ENCODE peak calls at places on chromosomes 5 and 9, in nine cellular contexts. E, N, I, U, A, T, W, Q and F are unnamed samples.

GRCh38 chr5:71973563-71973962 is 133.7 kb upstream of the MAP1B start:
- DNase-seq in I (no peak), U (no peak), N (no peak), E (no peak), Q (no peak), A (no peak), T (no peak), W (no peak), F (no peak)

GRCh38 chr5:15452780-15453179 is 47.2 kb upstream of the FBXL7 start:
- DNase-seq in E (no peak), Q (no peak), W (peak; percentile 83), U (no peak), N (no peak), A (no peak), T (no peak), I (no peak), F (no peak)

GRCh38 chr9:112180387-112180881 is 5.3 kb upstream of the SUSD1 start:
- DNase-seq in A (no peak), N (no peak), U (no peak), E (no peak), T (no peak), Q (peak; percentile 41), W (no peak), I (no peak), F (no peak)

GRCh38 chr5:176882566-176882900 is 16.6 kb downstream of the HK3 start:
- DNase-seq in I (peak; percentile 14), A (no peak), N (no peak), E (no peak), W (no peak), U (no peak), Q (no peak), T (no peak), F (no peak)

GRCh38 chr5:119074419-119074818 is 3.5 kb downstream of the DMXL1 start:
- DNase-seq in N (no peak), U (no peak), Q (no peak), A (no peak), T (no peak), W (no peak), I (no peak), E (no peak), F (no peak)

GRCh38 chr5:179326176-179326997 is 18.9 kb downstream of the ADAMTS2 start:
- DNase-seq in E (peak; percentile 65), T (no peak), W (peak; percentile 90), A (peak; percentile 86), U (no peak), N (peak; percentile 86), Q (peak; percentile 36), I (peak; percentile 92), F (no peak)

GRCh38 chr9:119951591-119951990 is 582.4 kb upstream of the BRINP1 start:
- DNase-seq in E (no peak), A (no peak), W (no peak), N (no peak), U (no peak), Q (no peak), I (no peak), T (no peak), F (no peak)

GRCh38 chr5:86974910-86975309 is 292.8 kb upstream of the RASA1 start:
- DNase-seq in A (no peak), I (no peak), N (no peak), T (no peak), E (no peak), U (no peak), Q (no peak), W (no peak), F (no peak)

GRCh38 chr5:114393159-114393558 is 31.3 kb downstream of the KCNN2 start:
- DNase-seq in T (no peak), I (no peak), W (no peak), E (no peak), A (no peak), Q (no peak), U (no peak), N (no peak), F (no peak)

GRCh38 chr5:89064054-89064453 is 181.1 kb upstream of the MEF2C start:
- DNase-seq in W (no peak), U (no peak), T (no peak), I (no peak), N (no peak), A (no peak), Q (no peak), E (no peak), F (no peak)

GRCh38 chr5:2022436-2022835 is 139.7 kb upstream of the IRX4 start:
- DNase-seq in I (no peak), T (no peak), A (no peak), N (no peak), E (no peak), U (no peak), W (no peak), Q (no peak), F (no peak)

GRCh38 chr5:5933651-5934050 is 444.7 kb downstream of the MED10 start:
- DNase-seq in T (no peak), E (no peak), A (no peak), N (no peak), Q (no peak), I (no peak), W (no peak), U (no peak), F (no peak)

DNA sequence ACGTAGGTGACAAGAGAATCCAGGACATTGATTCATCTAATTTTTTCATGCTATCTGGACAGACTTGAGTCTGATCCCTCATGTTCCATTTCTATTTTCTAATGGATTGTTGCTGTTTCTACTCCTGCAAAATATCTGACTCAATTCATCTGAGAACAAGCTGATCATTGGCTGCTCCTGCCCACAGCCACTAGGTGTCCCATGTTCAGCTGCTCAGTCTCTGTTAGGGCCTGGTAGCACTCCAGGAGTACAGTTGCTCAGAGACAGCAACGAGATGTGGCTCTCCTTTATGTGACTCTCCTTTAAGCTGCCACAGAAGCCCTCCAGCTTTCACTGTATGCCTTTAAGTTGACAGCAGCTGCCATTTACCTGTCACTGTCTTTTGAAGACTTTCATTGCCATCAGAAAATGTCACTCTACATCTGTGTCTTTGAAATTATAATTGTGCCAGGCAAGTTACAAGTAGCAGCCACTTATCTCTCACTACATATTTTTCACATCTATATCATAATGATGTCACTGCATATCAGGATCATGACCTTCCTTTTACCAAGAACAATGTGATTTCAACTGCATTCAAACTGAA is 1944.2 kb upstream of the NUDT12 start:
- DNase-seq in A (no peak), W (peak; percentile 64), Q (no peak), T (no peak), I (no peak), N (no peak), E (no peak), U (no peak), F (no peak)
- TF ChIP-seq CTCF in A (no peak), W (peak; percentile 83), Q (no peak), T (no peak), I (peak; percentile 47), N (no peak), E (no peak), U (no peak), F (no peak)

GRCh38 chr5:14036947-14037346 is 92.5 kb upstream of the DNAH5 start:
- DNase-seq in T (no peak), U (peak; percentile 22), I (no peak), E (no peak), A (no peak), N (no peak), Q (no peak), W (peak; percentile 55), F (no peak)

GRCh38 chr5:14038341-14038959 is 94.0 kb upstream of the DNAH5 start:
- DNase-seq in W (peak; percentile 90), E (no peak), A (peak; percentile 98), T (no peak), N (no peak), I (no peak), Q (no peak), U (peak; percentile 69), F (no peak)

GRCh38 chr5:14040542-14040941 is 96.1 kb upstream of the DNAH5 start:
- DNase-seq in T (no peak), Q (no peak), U (no peak), A (no peak), W (no peak), I (no peak), E (no peak), N (no peak), F (no peak)

GRCh38 chr5:14039576-14039975 is 95.1 kb upstream of the DNAH5 start:
- DNase-seq in A (no peak), T (no peak), I (no peak), Q (no peak), N (no peak), U (peak; percentile 31), W (peak; percentile 53), E (no peak), F (no peak)

DNA sequence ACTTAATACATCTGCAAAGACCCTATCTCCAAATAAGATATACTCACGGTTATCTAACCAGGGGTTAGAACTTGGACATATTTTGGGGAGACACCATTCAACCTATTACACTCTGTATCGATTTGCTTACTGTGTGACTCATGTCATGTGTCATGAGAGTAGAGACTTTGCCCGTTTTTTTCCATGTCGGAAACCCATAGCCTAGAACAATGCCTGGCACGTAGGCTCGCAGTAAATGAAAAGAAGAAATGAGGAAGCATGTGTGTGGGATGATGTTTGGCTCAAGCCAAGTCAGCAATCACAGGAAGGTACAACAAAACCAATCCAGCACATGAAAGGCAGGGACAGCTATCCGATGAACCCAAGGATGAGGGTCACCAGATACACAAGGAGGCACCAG is 94.6 kb upstream of the DNAH5 start:
- DNase-seq in T (no peak), Q (no peak), I (no peak), N (no peak), U (no peak), E (no peak), W (no peak), A (no peak), F (no peak)
- H3K4me3 ChIP-seq in T (no peak overlapping the region), Q (no peak overlapping the region), I (no peak overlapping the region), N (no peak overlapping the region), U (no peak overlapping the region), E (no peak overlapping the region), W (no peak overlapping the region), A (no peak overlapping the region), F (no peak overlapping the region)

GRCh38 chr9:98856982-98857381 is 49.5 kb downstream of the GALNT12 start:
- DNase-seq in U (no peak), N (no peak), W (no peak), A (no peak), E (no peak), T (no peak), Q (no peak), I (no peak), F (no peak)
- TF ChIP-seq CTCF in U (no peak), N (no peak), W (no peak), A (no peak), E (no peak), T (no peak), Q (no peak), I (no peak), F (no peak)

GRCh38 chr9:37119907-37120839 is at the start of gene ZCCHC7:
- DNase-seq in W (peak; percentile 96), E (peak; percentile 94), I (peak; percentile 97), T (peak; percentile 96), A (peak; percentile 90), U (peak; percentile 96), Q (peak; percentile 97), N (peak; percentile 97), F (peak; percentile 86)

GRCh38 chr9:37117956-37118355 is 2.4 kb upstream of the ZCCHC7 start:
- DNase-seq in T (no peak), E (no peak), I (no peak), N (no peak), A (no peak), U (no peak), W (no peak), Q (no peak), F (no peak)

GRCh38 chr9:37121881-37122280 is 1.5 kb downstream of the ZCCHC7 start:
- DNase-seq in Q (no peak), E (no peak), T (no peak), N (no peak), A (no peak), W (no peak), U (no peak), I (no peak), F (no peak)

GRCh38 chr9:37119360-37119759 is 1.0 kb upstream of the ZCCHC7 start:
- DNase-seq in N (no peak), Q (no peak), T (no peak), E (no peak), A (no peak), W (no peak), U (no peak), I (no peak), F (no peak)
- H3K4me3 ChIP-seq in N (no peak overlapping the region), Q (no peak overlapping the region), T (no peak overlapping the region), E (peak overlapping the region; percentile 94), A (no peak overlapping the region), W (peak overlapping the region; percentile 82), U (no peak overlapping the region), I (peak overlapping the region; percentile 89), F (peak overlapping the region; percentile 87)